ENCODE peak calls at places on chromosomes 3 and 15, in eight cellular contexts. One of them, this sample, is unnamed.

GRCh38 chr3:27533718-27534578 is 49.8 kb upstream of the SLC4A7 start:
- DNase-seq in pancreas: no peak
- DNase-seq in GM23338: peak
- DNase-seq in fibroblast of the aortic adventitia: peak
- DNase-seq in IMR-90: peak
- DNase-seq in A549: peak
- DNase-seq in effector memory CD4-positive, alpha-beta T cell: peak
- DNase-seq in upper lobe of right lung: no peak
- DNase-seq in this sample: peak

GRCh38 chr3:126157083-126157768 is 23.2 kb downstream of the ALDH1L1 start:
- DNase-seq in IMR-90: no peak
- DNase-seq in effector memory CD4-positive, alpha-beta T cell: no peak
- DNase-seq in fibroblast of the aortic adventitia: no peak
- DNase-seq in GM23338: no peak
- DNase-seq in pancreas: no peak
- DNase-seq in A549: no peak
- DNase-seq in upper lobe of right lung: no peak
- DNase-seq in this sample: no peak

GRCh38 chr3:56864090-56864489 is 62.3 kb upstream of the ARHGEF3 start:
- DNase-seq in A549: no peak
- DNase-seq in upper lobe of right lung: no peak
- DNase-seq in effector memory CD4-positive, alpha-beta T cell: no peak
- DNase-seq in GM23338: no peak
- DNase-seq in fibroblast of the aortic adventitia: no peak
- DNase-seq in pancreas: no peak
- DNase-seq in IMR-90: no peak
- DNase-seq in this sample: no peak

GRCh38 chr3:158434412-158435038 is 136.5 kb upstream of the MLF1 start:
- DNase-seq in upper lobe of right lung: no peak
- DNase-seq in pancreas: peak
- DNase-seq in effector memory CD4-positive, alpha-beta T cell: no peak
- DNase-seq in GM23338: peak
- DNase-seq in A549: peak
- DNase-seq in fibroblast of the aortic adventitia: peak
- DNase-seq in IMR-90: peak
- DNase-seq in this sample: peak

GRCh38 chr3:55486857-55487375 is at the start of gene WNT5A:
- DNase-seq in GM23338: peak
- DNase-seq in A549: peak
- DNase-seq in IMR-90: no peak
- DNase-seq in effector memory CD4-positive, alpha-beta T cell: no peak
- DNase-seq in pancreas: peak
- DNase-seq in upper lobe of right lung: peak
- DNase-seq in fibroblast of the aortic adventitia: peak
- DNase-seq in this sample: peak

GRCh38 chr3:137174514-137174913 is 216.7 kb downstream of the IL20RB start:
- DNase-seq in pancreas: no peak
- DNase-seq in fibroblast of the aortic adventitia: no peak
- DNase-seq in GM23338: no peak
- DNase-seq in A549: no peak
- DNase-seq in IMR-90: no peak
- DNase-seq in upper lobe of right lung: no peak
- DNase-seq in effector memory CD4-positive, alpha-beta T cell: no peak
- DNase-seq in this sample: no peak

GRCh38 chr3:134677196-134677986 is 26.6 kb upstream of the KY start:
- DNase-seq in upper lobe of right lung: no peak
- DNase-seq in fibroblast of the aortic adventitia: no peak
- DNase-seq in IMR-90: no peak
- DNase-seq in A549: peak
- DNase-seq in effector memory CD4-positive, alpha-beta T cell: no peak
- DNase-seq in GM23338: peak
- DNase-seq in pancreas: no peak
- DNase-seq in this sample: no peak

GRCh38 chr3:356947-357346 is 160.4 kb downstream of the CHL1 start:
- DNase-seq in pancreas: no peak
- DNase-seq in IMR-90: no peak
- DNase-seq in effector memory CD4-positive, alpha-beta T cell: no peak
- DNase-seq in upper lobe of right lung: no peak
- DNase-seq in GM23338: no peak
- DNase-seq in A549: no peak
- DNase-seq in fibroblast of the aortic adventitia: no peak
- DNase-seq in this sample: no peak

GRCh38 chr3:149596136-149596770 is 61.6 kb downstream of the WWTR1 start:
- DNase-seq in upper lobe of right lung: no peak
- DNase-seq in fibroblast of the aortic adventitia: peak
- DNase-seq in A549: no peak
- DNase-seq in pancreas: no peak
- DNase-seq in effector memory CD4-positive, alpha-beta T cell: no peak
- DNase-seq in GM23338: no peak
- DNase-seq in IMR-90: peak
- DNase-seq in this sample: peak

DNA sequence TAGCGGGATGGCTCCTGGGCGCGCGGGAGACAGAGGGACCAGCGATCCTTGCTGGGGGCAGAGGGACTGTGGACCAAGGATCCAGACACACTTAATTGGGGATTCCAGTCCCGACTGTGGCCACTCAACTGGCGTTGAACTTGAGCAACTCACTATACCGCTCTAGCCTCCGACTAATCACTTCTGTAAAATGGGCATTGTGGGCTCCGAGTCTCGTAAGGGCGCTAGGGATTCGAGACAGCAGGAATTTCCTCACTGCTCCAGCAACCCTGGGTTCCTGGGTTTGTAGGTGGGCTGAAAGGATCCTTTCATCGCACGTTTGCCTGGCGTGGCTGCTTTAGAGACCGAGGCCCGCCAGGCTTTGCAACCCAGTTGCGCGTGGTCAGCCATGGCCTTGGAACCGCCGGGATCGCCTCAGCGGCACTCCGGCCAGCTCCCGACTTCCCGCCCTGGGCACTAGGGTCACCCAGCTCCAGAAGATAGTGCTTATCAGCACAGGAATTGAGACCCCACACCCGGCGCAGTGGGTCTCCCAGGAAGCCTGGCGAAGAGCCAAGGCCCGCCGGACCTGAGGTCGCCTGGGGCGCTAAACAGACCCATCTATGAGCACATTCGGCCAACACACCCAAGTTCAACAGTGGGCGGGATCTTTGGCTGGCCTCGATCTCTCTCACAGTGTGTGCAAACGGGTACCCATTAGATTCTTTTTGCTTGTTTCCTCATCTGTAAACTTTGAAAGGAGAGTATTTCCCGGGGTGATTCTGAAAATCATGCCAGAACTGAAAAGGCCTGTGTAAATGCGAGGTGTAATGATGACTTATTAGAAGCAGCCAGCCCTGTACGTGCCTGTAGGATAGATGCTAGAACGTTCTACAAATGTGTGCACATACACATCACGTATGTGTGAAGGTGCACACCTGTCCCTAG is 9.9 kb downstream of the FOXL2 start:
- DNase-seq in A549: no peak
- DNase-seq in pancreas: no peak
- DNase-seq in IMR-90: no peak
- DNase-seq in effector memory CD4-positive, alpha-beta T cell: no peak
- DNase-seq in fibroblast of the aortic adventitia: no peak
- DNase-seq in GM23338: no peak
- DNase-seq in upper lobe of right lung: no peak
- DNase-seq in this sample: no peak
- H3K4me3 ChIP-seq in A549: no peak
- H3K4me3 ChIP-seq in pancreas: peak
- H3K4me3 ChIP-seq in IMR-90: no peak
- H3K4me3 ChIP-seq in effector memory CD4-positive, alpha-beta T cell: peak
- H3K4me3 ChIP-seq in fibroblast of the aortic adventitia: no peak
- H3K4me3 ChIP-seq in GM23338: peak
- H3K4me3 ChIP-seq in upper lobe of right lung: peak
- H3K4me3 ChIP-seq in this sample: no peak

GRCh38 chr3:50318163-50318562 is 4.4 kb downstream of the HYAL2 start:
- DNase-seq in pancreas: peak
- DNase-seq in IMR-90: no peak
- DNase-seq in A549: no peak
- DNase-seq in effector memory CD4-positive, alpha-beta T cell: no peak
- DNase-seq in fibroblast of the aortic adventitia: no peak
- DNase-seq in upper lobe of right lung: no peak
- DNase-seq in GM23338: no peak
- DNase-seq in this sample: no peak

GRCh38 chr3:50318615-50319014 is 3.9 kb downstream of the HYAL2 start:
- DNase-seq in GM23338: no peak
- DNase-seq in fibroblast of the aortic adventitia: no peak
- DNase-seq in upper lobe of right lung: no peak
- DNase-seq in A549: no peak
- DNase-seq in pancreas: peak
- DNase-seq in IMR-90: no peak
- DNase-seq in effector memory CD4-positive, alpha-beta T cell: no peak
- DNase-seq in this sample: no peak

GRCh38 chr3:50319181-50319871 is 3.2 kb downstream of the HYAL2 start:
- DNase-seq in GM23338: no peak
- DNase-seq in pancreas: peak
- DNase-seq in A549: no peak
- DNase-seq in fibroblast of the aortic adventitia: no peak
- DNase-seq in effector memory CD4-positive, alpha-beta T cell: no peak
- DNase-seq in upper lobe of right lung: no peak
- DNase-seq in IMR-90: no peak
- DNase-seq in this sample: no peak

GRCh38 chr3:50316657-50317242 is 5.8 kb downstream of the HYAL2 start:
- DNase-seq in pancreas: peak
- DNase-seq in upper lobe of right lung: peak
- DNase-seq in effector memory CD4-positive, alpha-beta T cell: peak
- DNase-seq in IMR-90: peak
- DNase-seq in A549: peak
- DNase-seq in GM23338: no peak
- DNase-seq in fibroblast of the aortic adventitia: no peak
- DNase-seq in this sample: peak

DNA sequence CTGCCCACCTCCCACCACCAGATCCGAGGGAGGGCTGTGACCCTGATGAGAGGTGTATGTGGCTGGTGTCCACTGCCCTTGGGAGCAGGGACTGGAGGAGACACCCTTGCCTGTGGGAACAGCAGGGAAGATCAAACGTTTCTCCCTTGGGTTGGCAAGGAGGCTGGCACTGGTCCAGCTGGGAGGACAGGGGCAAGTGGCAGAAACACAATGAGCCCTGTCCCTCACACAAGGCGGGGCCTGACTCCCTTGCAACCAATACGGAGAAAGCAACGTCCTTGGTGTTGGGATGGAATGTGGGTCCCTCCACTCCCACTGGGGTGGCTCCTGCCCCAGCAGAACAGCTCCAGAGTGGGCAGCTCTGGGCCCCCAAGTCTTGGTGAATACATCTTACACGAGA is 5.2 kb downstream of the HYAL2 start:
- DNase-seq in fibroblast of the aortic adventitia: no peak
- DNase-seq in pancreas: peak
- DNase-seq in IMR-90: no peak
- DNase-seq in GM23338: no peak
- DNase-seq in effector memory CD4-positive, alpha-beta T cell: no peak
- DNase-seq in A549: no peak
- DNase-seq in upper lobe of right lung: peak
- DNase-seq in this sample: no peak
- H3K4me3 ChIP-seq in fibroblast of the aortic adventitia: no peak
- H3K4me3 ChIP-seq in pancreas: no peak
- H3K4me3 ChIP-seq in IMR-90: no peak
- H3K4me3 ChIP-seq in GM23338: no peak
- H3K4me3 ChIP-seq in effector memory CD4-positive, alpha-beta T cell: peak
- H3K4me3 ChIP-seq in A549: no peak
- H3K4me3 ChIP-seq in upper lobe of right lung: peak
- H3K4me3 ChIP-seq in this sample: no peak

GRCh38 chr3:112132975-112133448 is at the start of gene GCSAM:
- DNase-seq in upper lobe of right lung: no peak
- DNase-seq in IMR-90: no peak
- DNase-seq in fibroblast of the aortic adventitia: no peak
- DNase-seq in A549: no peak
- DNase-seq in GM23338: no peak
- DNase-seq in pancreas: no peak
- DNase-seq in effector memory CD4-positive, alpha-beta T cell: peak
- DNase-seq in this sample: peak
- H3K4me3 ChIP-seq in upper lobe of right lung: no peak
- H3K4me3 ChIP-seq in IMR-90: no peak
- H3K4me3 ChIP-seq in fibroblast of the aortic adventitia: no peak
- H3K4me3 ChIP-seq in A549: no peak
- H3K4me3 ChIP-seq in GM23338: no peak
- H3K4me3 ChIP-seq in pancreas: no peak
- H3K4me3 ChIP-seq in effector memory CD4-positive, alpha-beta T cell: peak
- H3K4me3 ChIP-seq in this sample: peak

GRCh38 chr15:45431502-45431901 is 53.2 kb upstream of the GATM start:
- DNase-seq in fibroblast of the aortic adventitia: no peak
- DNase-seq in effector memory CD4-positive, alpha-beta T cell: no peak
- DNase-seq in pancreas: no peak
- DNase-seq in upper lobe of right lung: no peak
- DNase-seq in GM23338: no peak
- DNase-seq in A549: no peak
- DNase-seq in IMR-90: no peak
- DNase-seq in this sample: no peak

GRCh38 chr15:45434168-45434567 is 55.8 kb upstream of the GATM start:
- DNase-seq in fibroblast of the aortic adventitia: no peak
- DNase-seq in pancreas: no peak
- DNase-seq in IMR-90: peak
- DNase-seq in effector memory CD4-positive, alpha-beta T cell: no peak
- DNase-seq in upper lobe of right lung: no peak
- DNase-seq in A549: no peak
- DNase-seq in GM23338: no peak
- DNase-seq in this sample: no peak

GRCh38 chr15:45427085-45427484 is 48.7 kb upstream of the GATM start:
- DNase-seq in upper lobe of right lung: no peak
- DNase-seq in A549: no peak
- DNase-seq in effector memory CD4-positive, alpha-beta T cell: no peak
- DNase-seq in GM23338: no peak
- DNase-seq in IMR-90: no peak
- DNase-seq in fibroblast of the aortic adventitia: no peak
- DNase-seq in pancreas: no peak
- DNase-seq in this sample: no peak

GRCh38 chr15:45428491-45428890 is 50.1 kb upstream of the GATM start:
- DNase-seq in IMR-90: no peak
- DNase-seq in pancreas: no peak
- DNase-seq in A549: no peak
- DNase-seq in fibroblast of the aortic adventitia: no peak
- DNase-seq in GM23338: no peak
- DNase-seq in upper lobe of right lung: no peak
- DNase-seq in effector memory CD4-positive, alpha-beta T cell: no peak
- DNase-seq in this sample: no peak

DNA sequence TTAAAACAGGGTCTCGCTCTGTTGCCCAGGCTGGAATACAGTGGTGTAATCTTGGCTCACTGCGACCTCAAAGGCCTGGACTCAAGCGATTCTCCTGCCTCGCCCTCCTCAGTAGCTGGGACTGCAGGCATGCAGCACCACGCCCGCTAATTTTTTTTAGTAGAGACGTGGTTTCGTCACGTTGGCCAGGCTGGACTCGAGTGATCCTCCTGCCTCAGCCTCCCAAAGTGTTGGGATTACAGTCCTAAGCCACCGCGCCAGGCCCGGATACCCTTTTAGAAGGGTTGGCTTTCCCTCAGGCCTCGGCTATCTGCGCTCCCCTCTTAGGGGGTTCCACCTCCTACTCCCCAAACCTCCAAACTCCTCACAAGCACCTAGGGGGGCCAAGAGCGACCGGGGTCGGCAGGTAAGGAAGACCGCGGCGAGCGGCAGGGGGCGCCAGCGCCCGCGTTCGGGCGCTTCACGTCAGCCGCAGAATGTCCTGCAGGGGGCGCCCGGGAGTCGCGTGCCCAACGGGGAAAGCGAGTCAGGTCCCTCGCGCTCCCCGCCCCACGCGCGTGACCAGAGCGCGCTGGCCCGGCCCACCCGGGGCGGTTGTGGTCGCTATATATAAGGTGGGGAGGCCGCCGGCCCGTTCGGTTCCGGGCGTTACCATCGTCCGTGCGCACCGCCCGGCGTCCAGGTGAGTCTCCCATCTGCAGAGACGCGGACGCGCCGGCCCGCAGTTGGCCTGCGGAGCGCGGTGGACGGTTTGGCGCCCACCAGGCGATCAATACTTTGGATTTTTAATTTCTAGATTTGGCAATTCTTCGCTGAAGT is 51.8 kb upstream of the GATM start:
- DNase-seq in pancreas: peak
- DNase-seq in fibroblast of the aortic adventitia: peak
- DNase-seq in effector memory CD4-positive, alpha-beta T cell: peak
- DNase-seq in IMR-90: peak
- DNase-seq in GM23338: peak
- DNase-seq in upper lobe of right lung: peak
- DNase-seq in A549: peak
- DNase-seq in this sample: peak
- H3K4me3 ChIP-seq in pancreas: peak
- H3K4me3 ChIP-seq in fibroblast of the aortic adventitia: peak
- H3K4me3 ChIP-seq in effector memory CD4-positive, alpha-beta T cell: peak
- H3K4me3 ChIP-seq in IMR-90: peak
- H3K4me3 ChIP-seq in GM23338: peak
- H3K4me3 ChIP-seq in upper lobe of right lung: peak
- H3K4me3 ChIP-seq in A549: peak
- H3K4me3 ChIP-seq in this sample: peak

This sample was measured in epithelial cell of esophagus.